ENCODE peak calls at places on chromosomes 6 and 20, in nine cellular contexts. Y is T-cell, I is aorta, Z is heart left ventricle, M is left lung, O is right lobe of liver, K is lower lobe of right lung, L is left ventricle myocardium superior, H is GM12878. G is an unnamed sample.

GRCh38 chr6:1103945-1104623 is 207.8 kb upstream of the FOXQ1 start:
- ATAC-seq in Y (no peak), I (no peak), Z (peak), M (no peak), O (no peak), K (peak), L (no peak), H (no peak), G (no peak)

GRCh38 chr6:30793521-30794194 is 49.3 kb upstream of the IER3 start:
- ATAC-seq in Y (peak), I (no peak), Z (peak), M (peak), O (peak), K (peak), L (peak), H (peak), G (peak)

GRCh38 chr20:51380401-51381385 is 161.8 kb downstream of the NFATC2 start:
- ATAC-seq in Y (no peak), I (no peak), Z (peak), M (no peak), O (peak), K (no peak), L (peak), H (peak), G (no peak)

GRCh38 chr6:53527249-53527765 is 17.6 kb downstream of the GCLC start:
- ATAC-seq in Y (no peak), I (no peak), Z (no peak), M (no peak), O (peak), K (no peak), L (no peak), H (no peak), G (no peak)

GRCh38 chr20:41245086-41245707 is 72.3 kb downstream of the ZHX3 start:
- ATAC-seq in Y (no peak), I (peak), Z (peak), M (peak), O (peak), K (peak), L (peak), H (no peak), G (peak)

GRCh38 chr6:28060381-28060780 is 20.0 kb upstream of the ZNF165 start:
- ATAC-seq in Y (no peak), I (no peak), Z (no peak), M (no peak), O (no peak), K (no peak), L (no peak), H (no peak), G (no peak)

GRCh38 chr6:17417817-17418216 is 24.4 kb downstream of the CAP2 start:
- ATAC-seq in Y (no peak), I (peak), Z (peak), M (no peak), O (no peak), K (peak), L (peak), H (no peak), G (peak)

GRCh38 chr6:148306287-148306686 is 36.4 kb upstream of the SASH1 start:
- ATAC-seq in Y (no peak), I (no peak), Z (peak), M (no peak), O (peak), K (peak), L (no peak), H (no peak), G (no peak)

GRCh38 chr6:110708295-110708965 is 106.8 kb downstream of the CDK19 start:
- ATAC-seq in Y (no peak), I (no peak), Z (no peak), M (peak), O (no peak), K (no peak), L (no peak), H (no peak), G (peak)

GRCh38 chr20:41480054-41480770 is 113.6 kb upstream of the EMILIN3 start:
- ATAC-seq in Y (peak), I (no peak), Z (no peak), M (no peak), O (no peak), K (no peak), L (no peak), H (peak), G (no peak)

GRCh38 chr20:62832951-62833391 is 16.1 kb downstream of the COL9A3 start:
- ATAC-seq in Y (no peak), I (no peak), Z (no peak), M (peak), O (peak), K (peak), L (no peak), H (peak), G (no peak)

GRCh38 chr6:113461153-113461897 is 395.8 kb upstream of the MARCKS start:
- ATAC-seq in Y (no peak), I (peak), Z (peak), M (peak), O (no peak), K (no peak), L (no peak), H (peak), G (peak)

GRCh38 chr6:21949211-21949801 is 347.5 kb downstream of the PRL start:
- ATAC-seq in Y (no peak), I (no peak), Z (no peak), M (peak), O (no peak), K (peak), L (no peak), H (no peak), G (no peak)

GRCh38 chr6:168905451-168906090 is 348.1 kb downstream of the THBS2 start:
- ATAC-seq in Y (peak), I (no peak), Z (no peak), M (no peak), O (peak), K (peak), L (no peak), H (no peak), G (no peak)

GRCh38 chr6:165774903-165775608 is 112.0 kb upstream of the PDE10A start:
- ATAC-seq in Y (no peak), I (peak), Z (peak), M (peak), O (peak), K (peak), L (peak), H (peak), G (no peak)

GRCh38 chr6:157982580-157983438 is 1.1 kb downstream of the SYNJ2 start:
- ATAC-seq in Y (no peak), I (no peak), Z (no peak), M (no peak), O (no peak), K (no peak), L (no peak), H (no peak), G (peak)

GRCh38 chr6:144652292-144652891 is 367.3 kb downstream of the UTRN start:
- ATAC-seq in Y (no peak), I (no peak), Z (no peak), M (no peak), O (no peak), K (no peak), L (no peak), H (no peak), G (no peak)

GRCh38 chr6:31622678-31623077 is 2.2 kb downstream of the PRRC2A start:
- ATAC-seq in Y (no peak), I (no peak), Z (no peak), M (no peak), O (no peak), K (no peak), L (no peak), H (no peak), G (no peak)

G was measured in SK-N-SH treated with all-trans-retinoic acid at 6 μM for 48 hours.